ENCODE peak calls at places on chromosomes 13 and 19, in six cellular contexts. Z, N, P, Q, D and B are unnamed samples.

GRCh38 chr19:16366433-16367268 is 42.0 kb downstream of the KLF2 start:
- DNase-seq in Z (no peak), N (no peak), P (no peak), Q (no peak), D (no peak), B (no peak)

GRCh38 chr13:65292488-65292901 is 1937.6 kb downstream of the PCDH9 start:
- DNase-seq in Z (no peak), N (peak), P (peak), Q (no peak), D (no peak), B (peak)

GRCh38 chr13:113562085-113562749 is 22.3 kb upstream of the TFDP1 start:
- DNase-seq in Z (peak), N (peak), P (peak), Q (no peak), D (no peak), B (no peak)

GRCh38 chr13:94569615-94570014 is 26.3 kb downstream of the TGDS start:
- DNase-seq in Z (no peak), N (no peak), P (no peak), Q (no peak), D (no peak), B (no peak)

GRCh38 chr19:43526884-43527859 is at the start of gene ETHE1:
- DNase-seq in Z (peak), N (peak), P (peak), Q (peak), D (peak), B (peak)

GRCh38 chr13:113178070-113178895 is 19.8 kb downstream of the PROZ start:
- DNase-seq in Z (no peak), N (no peak), P (peak), Q (no peak), D (no peak), B (peak)

GRCh38 chr13:76889254-76889653 is 3.0 kb upstream of the KCTD12 start:
- DNase-seq in Z (no peak), N (no peak), P (peak), Q (no peak), D (no peak), B (no peak)

GRCh38 chr13:97627566-97627965 is 193.6 kb downstream of the RAP2A start:
- DNase-seq in Z (no peak), N (no peak), P (peak), Q (no peak), D (no peak), B (peak)

GRCh38 chr19:3554254-3555083 is 2.9 kb downstream of the MFSD12 start:
- DNase-seq in Z (no peak), N (no peak), P (no peak), Q (no peak), D (no peak), B (no peak)

GRCh38 chr13:86906458-86906857 is 764.7 kb upstream of the SLITRK5 start:
- DNase-seq in Z (no peak), N (no peak), P (no peak), Q (no peak), D (no peak), B (no peak)

GRCh38 chr19:7013678-7014077 is 7.6 kb downstream of the MBD3L2B start:
- DNase-seq in Z (no peak), N (no peak), P (peak), Q (no peak), D (no peak), B (no peak)

GRCh38 chr13:41931337-41931736 is 29.6 kb downstream of the VWA8 start:
- DNase-seq in Z (no peak), N (no peak), P (no peak), Q (no peak), D (no peak), B (no peak)

GRCh38 chr13:98252931-98253470 is 75.9 kb upstream of the RNF113B start:
- DNase-seq in Z (no peak), N (no peak), P (peak), Q (no peak), D (no peak), B (peak)

GRCh38 chr13:52846567-52847321 is 1.7 kb downstream of the PCDH8 start:
- DNase-seq in Z (peak), N (peak), P (peak), Q (no peak), D (no peak), B (no peak)

GRCh38 chr19:30490760-30491159 is 118.6 kb downstream of the ZNF536 start:
- DNase-seq in Z (no peak), N (no peak), P (no peak), Q (no peak), D (no peak), B (no peak)

GRCh38 chr13:52650731-52651130 is 1.9 kb upstream of the SUGT1 start:
- DNase-seq in Z (no peak), N (no peak), P (no peak), Q (no peak), D (no peak), B (no peak)

GRCh38 chr13:80116107-80116506 is 224.8 kb downstream of the SPRY2 start:
- DNase-seq in Z (no peak), N (no peak), P (peak), Q (no peak), D (no peak), B (no peak)

GRCh38 chr19:32202244-32202643 is 143.2 kb upstream of the ZNF507 start:
- DNase-seq in Z (no peak), N (no peak), P (no peak), Q (no peak), D (no peak), B (no peak)

GRCh38 chr13:66665991-66666390 is 564.1 kb downstream of the PCDH9 start:
- DNase-seq in Z (no peak), N (peak), P (no peak), Q (no peak), D (no peak), B (peak)

GRCh38 chr13:30559274-30559673 is 58.4 kb upstream of the USPL1 start:
- DNase-seq in Z (no peak), N (no peak), P (no peak), Q (no peak), D (no peak), B (no peak)

GRCh38 chr13:106145070-106145469 is 390.4 kb downstream of the EFNB2 start:
- DNase-seq in Z (no peak), N (no peak), P (no peak), Q (no peak), D (no peak), B (no peak)

GRCh38 chr13:102325321-102325720 is 76.5 kb downstream of the FGF14 start:
- DNase-seq in Z (no peak), N (no peak), P (no peak), Q (no peak), D (no peak), B (no peak)

GRCh38 chr19:35513975-35514809 is 743 bp upstream of the DMKN start:
- DNase-seq in Z (no peak), N (no peak), P (no peak), Q (no peak), D (no peak), B (no peak)

GRCh38 chr19:52189745-52190678 is at the start of gene PPP2R1A:
- DNase-seq in Z (peak), N (peak), P (peak), Q (peak), D (peak), B (peak)

GRCh38 chr13:23323946-23324709 is 109.4 kb downstream of the SACS start:
- DNase-seq in Z (no peak), N (peak), P (no peak), Q (no peak), D (no peak), B (no peak)

GRCh38 chr19:29645911-29646310 is 19.4 kb upstream of the PLEKHF1 start:
- DNase-seq in Z (no peak), N (peak), P (no peak), Q (no peak), D (no peak), B (no peak)

GRCh38 chr13:102847272-102848234 is 1.7 kb downstream of the ERCC5 start:
- DNase-seq in Z (no peak), N (no peak), P (no peak), Q (no peak), D (no peak), B (no peak)

GRCh38 chr13:33353210-33353609 is 67.7 kb upstream of the STARD13 start:
- DNase-seq in Z (no peak), N (peak), P (no peak), Q (no peak), D (no peak), B (no peak)

GRCh38 chr19:36110487-36111199 is at the start of gene OVOL3:
- DNase-seq in Z (no peak), N (no peak), P (no peak), Q (no peak), D (no peak), B (no peak)

GRCh38 chr19:35995655-35995993 is 636 bp downstream of the SDHAF1 start:
- DNase-seq in Z (peak), N (no peak), P (peak), Q (no peak), D (no peak), B (no peak)

GRCh38 chr13:60335531-60335930 is 61.5 kb upstream of the TDRD3 start:
- DNase-seq in Z (no peak), N (no peak), P (no peak), Q (no peak), D (no peak), B (no peak)

GRCh38 chr19:40836754-40837429 is 13.4 kb downstream of the CYP2A6 start:
- DNase-seq in Z (no peak), N (no peak), P (no peak), Q (no peak), D (no peak), B (no peak)

GRCh38 chr13:63607153-63607552 is 2191.5 kb upstream of the PCDH20 start:
- DNase-seq in Z (no peak), N (no peak), P (no peak), Q (no peak), D (no peak), B (no peak)

GRCh38 chr19:11767633-11768133 is 883 bp downstream of the ZNF441 start:
- DNase-seq in Z (peak), N (peak), P (peak), Q (no peak), D (no peak), B (no peak)

GRCh38 chr19:54421521-54421920 is 6.3 kb downstream of the TTYH1 start:
- DNase-seq in Z (no peak), N (no peak), P (no peak), Q (no peak), D (no peak), B (no peak)

GRCh38 chr13:47829684-47830083 is 171.4 kb downstream of the SUCLA2 start:
- DNase-seq in Z (no peak), N (no peak), P (no peak), Q (no peak), D (no peak), B (no peak)

GRCh38 chr19:7968008-7968795 is 24.7 kb upstream of the TIMM44 start:
- DNase-seq in Z (no peak), N (no peak), P (no peak), Q (no peak), D (no peak), B (no peak)

GRCh38 chr19:38003427-38004099 is 96.6 kb downstream of the SIPA1L3 start:
- DNase-seq in Z (peak), N (peak), P (peak), Q (no peak), D (no peak), B (peak)

GRCh38 chr19:41850381-41850780 is 5.5 kb downstream of the DMRTC2 start:
- DNase-seq in Z (no peak), N (no peak), P (no peak), Q (no peak), D (no peak), B (no peak)

GRCh38 chr19:7288977-7289376 is 5.2 kb downstream of the INSR start:
- DNase-seq in Z (no peak), N (no peak), P (no peak), Q (no peak), D (no peak), B (no peak)